ENCODE peak calls at places on chromosomes 2 and 18, in six cellular contexts. J is SK-MEL-5; S is RWPE1; N is CD8-positive, alpha-beta memory T cell; P is sigmoid colon; Y is AG10803. F is an unnamed sample.

GRCh38 chr2:86253424-86253823 is 54.2 kb downstream of the MRPL35 start:
- DNase-seq in J (no peak), S (no peak), N (no peak), P (no peak), Y (no peak), F (no peak)

GRCh38 chr2:86621290-86621943 is 2.2 kb downstream of the RNF103 start:
- DNase-seq in J (no peak), S (no peak), N (no peak), P (no peak), Y (no peak), F (no peak)

GRCh38 chr2:218895326-218895725 is 14.7 kb downstream of the WNT10A start:
- DNase-seq in J (no peak), S (peak), N (no peak), P (no peak), Y (no peak), F (no peak)

GRCh38 chr2:131094655-131095281 is 1.5 kb upstream of the FAM168B start:
- DNase-seq in J (peak), S (peak), N (no peak), P (no peak), Y (no peak), F (no peak)

GRCh38 chr2:27914046-27914792 is 23.7 kb downstream of the BABAM2 start:
- DNase-seq in J (no peak), S (no peak), N (no peak), P (no peak), Y (peak), F (no peak)

GRCh38 chr2:114405486-114406250 is 36.8 kb upstream of the DPP10 start:
- DNase-seq in J (no peak), S (no peak), N (no peak), P (no peak), Y (no peak), F (no peak)

GRCh38 chr2:190879474-190880373 is 897 bp upstream of the GLS start:
- DNase-seq in J (no peak), S (no peak), N (peak), P (no peak), Y (no peak), F (peak)

GRCh38 chr2:104774631-104775030 is 79.3 kb upstream of the POU3F3 start:
- DNase-seq in J (no peak), S (no peak), N (no peak), P (no peak), Y (peak), F (no peak)

GRCh38 chr2:156589381-156590079 is 153.4 kb downstream of the GPD2 start:
- DNase-seq in J (peak), S (peak), N (peak), P (no peak), Y (peak), F (no peak)

GRCh38 chr2:128452536-128453530 is 134.2 kb upstream of the HS6ST1 start:
- DNase-seq in J (no peak), S (no peak), N (no peak), P (no peak), Y (no peak), F (peak)

GRCh38 chr18:934518-935123 is 29.9 kb downstream of the ADCYAP1 start:
- DNase-seq in J (no peak), S (no peak), N (no peak), P (no peak), Y (peak), F (no peak)

GRCh38 chr2:227623225-227623624 is 5.9 kb downstream of the SCYGR4 start:
- DNase-seq in J (no peak), S (peak), N (no peak), P (no peak), Y (peak), F (no peak)

GRCh38 chr2:11904029-11904428 is 157.6 kb downstream of the LPIN1 start:
- DNase-seq in J (no peak), S (no peak), N (no peak), P (no peak), Y (no peak), F (no peak)

GRCh38 chr2:102686479-102687439 is 67.4 kb downstream of the SLC9A2 start:
- DNase-seq in J (no peak), S (no peak), N (no peak), P (no peak), Y (no peak), F (no peak)

GRCh38 chr18:9475643-9476580 is 599 bp downstream of the RALBP1 start:
- DNase-seq in J (no peak), S (peak), N (no peak), P (no peak), Y (peak), F (peak)

GRCh38 chr2:73359915-73360697 is 25.5 kb upstream of the ALMS1 start:
- DNase-seq in J (peak), S (no peak), N (no peak), P (no peak), Y (no peak), F (no peak)

GRCh38 chr18:21997207-21998143 is 171.9 kb upstream of the GATA6 start:
- DNase-seq in J (peak), S (peak), N (peak), P (no peak), Y (peak), F (no peak)

GRCh38 chr2:100137318-100137717 is 5.1 kb downstream of the AFF3 start:
- DNase-seq in J (no peak), S (no peak), N (no peak), P (no peak), Y (no peak), F (no peak)